ENCODE peak calls at places on chromosomes 11 and 22, in five cellular contexts. One of them, this sample, is unnamed.

GRCh38 chr11:4066960-4067359 is 27.6 kb upstream of the RRM1 start:
- DNase-seq in transverse colon: no peak
- DNase-seq in AG09319: no peak
- DNase-seq in HFF-Myc: no peak
- DNase-seq in effector memory CD4-positive, alpha-beta T cell: no peak
- DNase-seq in this sample: no peak

GRCh38 chr22:47539374-47539773 is 776.9 kb downstream of the TBC1D22A start:
- DNase-seq in transverse colon: no peak
- DNase-seq in effector memory CD4-positive, alpha-beta T cell: no peak
- DNase-seq in AG09319: no peak
- DNase-seq in HFF-Myc: no peak
- DNase-seq in this sample: no peak

GRCh38 chr11:67463680-67464410 is 5.2 kb downstream of the TMEM134 start:
- DNase-seq in HFF-Myc: no peak
- DNase-seq in effector memory CD4-positive, alpha-beta T cell: no peak
- DNase-seq in AG09319: no peak
- DNase-seq in transverse colon: peak
- DNase-seq in this sample: no peak

GRCh38 chr11:68839054-68839865 is 2.5 kb downstream of the CPT1A start:
- DNase-seq in transverse colon: peak
- DNase-seq in AG09319: peak
- DNase-seq in HFF-Myc: peak
- DNase-seq in effector memory CD4-positive, alpha-beta T cell: peak
- DNase-seq in this sample: peak

GRCh38 chr11:104124979-104125378 is 39.0 kb downstream of the PDGFD start:
- DNase-seq in transverse colon: no peak
- DNase-seq in HFF-Myc: no peak
- DNase-seq in effector memory CD4-positive, alpha-beta T cell: no peak
- DNase-seq in AG09319: no peak
- DNase-seq in this sample: no peak

GRCh38 chr22:22928666-22929380 is 41.2 kb downstream of the IGLL5 start:
- DNase-seq in effector memory CD4-positive, alpha-beta T cell: peak
- DNase-seq in HFF-Myc: no peak
- DNase-seq in AG09319: no peak
- DNase-seq in transverse colon: peak
- DNase-seq in this sample: peak

GRCh38 chr11:27456140-27456801 is 16.3 kb downstream of the LGR4 start:
- DNase-seq in effector memory CD4-positive, alpha-beta T cell: no peak
- DNase-seq in transverse colon: no peak
- DNase-seq in HFF-Myc: no peak
- DNase-seq in AG09319: no peak
- DNase-seq in this sample: no peak

GRCh38 chr11:70761094-70761905 is 363.0 kb downstream of the CTTN start:
- DNase-seq in effector memory CD4-positive, alpha-beta T cell: no peak
- DNase-seq in transverse colon: no peak
- DNase-seq in AG09319: no peak
- DNase-seq in HFF-Myc: no peak
- DNase-seq in this sample: no peak

GRCh38 chr11:111512296-111513239 is at the start of gene BTG4:
- DNase-seq in transverse colon: peak
- DNase-seq in AG09319: no peak
- DNase-seq in effector memory CD4-positive, alpha-beta T cell: no peak
- DNase-seq in HFF-Myc: no peak
- DNase-seq in this sample: peak

GRCh38 chr11:122230387-122230760 is 114.4 kb upstream of the BLID start:
- DNase-seq in transverse colon: no peak
- DNase-seq in effector memory CD4-positive, alpha-beta T cell: no peak
- DNase-seq in AG09319: no peak
- DNase-seq in HFF-Myc: no peak
- DNase-seq in this sample: no peak

GRCh38 chr11:6505577-6506240 is 8.6 kb downstream of the DNHD1 start:
- DNase-seq in effector memory CD4-positive, alpha-beta T cell: no peak
- DNase-seq in transverse colon: no peak
- DNase-seq in HFF-Myc: peak
- DNase-seq in AG09319: peak
- DNase-seq in this sample: no peak

GRCh38 chr11:1153951-1154487 is 3.7 kb upstream of the MUC5AC start:
- DNase-seq in HFF-Myc: peak
- DNase-seq in transverse colon: peak
- DNase-seq in AG09319: peak
- DNase-seq in effector memory CD4-positive, alpha-beta T cell: no peak
- DNase-seq in this sample: peak

GRCh38 chr22:49392247-49392646 is 435.4 kb downstream of the BRD1 start:
- DNase-seq in HFF-Myc: no peak
- DNase-seq in transverse colon: no peak
- DNase-seq in effector memory CD4-positive, alpha-beta T cell: no peak
- DNase-seq in AG09319: no peak
- DNase-seq in this sample: no peak

This sample was measured in activated CD4-positive, alpha-beta memory T cell treated with anti-CD3 and anti-CD28 coated beads for 36 hours.